ENCODE peak calls at places on chromosomes 5 and 9, in eight cellular contexts. O is lower leg skin; A is fibroblast of lung; D is A172; G is stimulated activated naive CD4-positive, alpha-beta T cell; K is cardiac muscle cell; Y is smooth muscle cell of the brain vasculature; Z is brain microvascular endothelial cell. H is an unnamed sample.

GRCh38 chr9:120490888-120491595 is 88.9 kb downstream of the CDK5RAP2 start:
- DNase-seq in O (no peak), A (no peak), D (no peak), G (no peak), K (no peak), Y (no peak), Z (no peak), H (peak)

GRCh38 chr5:98769006-98769255 is 4.5 kb upstream of the RGMB start:
- DNase-seq in O (no peak), A (no peak), D (no peak), G (peak), K (peak), Y (no peak), Z (no peak), H (no peak)

GRCh38 chr5:124746252-124746915 is at the start of gene ZNF608:
- DNase-seq in O (no peak), A (peak), D (peak), G (no peak), K (peak), Y (no peak), Z (peak), H (peak)

GRCh38 chr5:179308563-179309382 is 36.5 kb downstream of the ADAMTS2 start:
- DNase-seq in O (no peak), A (no peak), D (no peak), G (no peak), K (no peak), Y (no peak), Z (no peak), H (no peak)

GRCh38 chr5:37543216-37543615 is 164.1 kb downstream of the WDR70 start:
- DNase-seq in O (no peak), A (no peak), D (no peak), G (no peak), K (no peak), Y (no peak), Z (no peak), H (no peak)

GRCh38 chr9:69078069-69078468 is 42.5 kb downstream of the FXN start:
- DNase-seq in O (no peak), A (no peak), D (no peak), G (no peak), K (no peak), Y (no peak), Z (no peak), H (no peak)

GRCh38 chr5:115372121-115372520 is 75.7 kb upstream of the CCDC112 start:
- DNase-seq in O (no peak), A (peak), D (no peak), G (no peak), K (no peak), Y (no peak), Z (no peak), H (no peak)

GRCh38 chr5:62082370-62082778 is 223.6 kb upstream of the KIF2A start:
- DNase-seq in O (no peak), A (peak), D (peak), G (no peak), K (no peak), Y (no peak), Z (peak), H (peak)

GRCh38 chr5:115246361-115246991 is 16.2 kb downstream of the PGGT1B start:
- DNase-seq in O (no peak), A (peak), D (peak), G (no peak), K (peak), Y (no peak), Z (no peak), H (peak)

GRCh38 chr9:131365546-131365945 is 28.3 kb upstream of the PRRC2B start:
- DNase-seq in O (no peak), A (no peak), D (no peak), G (no peak), K (no peak), Y (no peak), Z (no peak), H (no peak)